ENCODE peak calls at places on chromosomes 1 and 21, in six cellular contexts. A is skeletal muscle cell; G is fibroblast of lung; V is stimulated activated CD4-positive, alpha-beta T cell treated with anti-CD3 and anti-CD28 coated beads, Interleukin-1b, Interleukin-23, amount 100 ng/mL, for 24 hours; U is left ventricle myocardium superior; Y is hepatic stellate cell. K is an unnamed sample.

GRCh38 chr1:54904476-54905048 is 17.6 kb upstream of the DHCR24 start:
- DNase-seq in A (peak), G (peak), V (no peak), U (no peak), Y (peak), K (no peak)

GRCh38 chr1:30191154-30191702 is 532.2 kb downstream of the MATN1 start:
- DNase-seq in A (peak), G (peak), V (no peak), U (no peak), Y (peak), K (no peak)

GRCh38 chr21:32705139-32705538 is 22.7 kb downstream of the SYNJ1 start:
- DNase-seq in A (no peak), G (no peak), V (no peak), U (no peak), Y (peak), K (no peak)

GRCh38 chr1:244713329-244713728 is 60.4 kb downstream of the DESI2 start:
- DNase-seq in A (no peak), G (no peak), V (no peak), U (no peak), Y (no peak), K (no peak)

GRCh38 chr1:12436817-12437599 is 181.0 kb downstream of the DHRS3 start:
- DNase-seq in A (no peak), G (peak), V (no peak), U (no peak), Y (no peak), K (no peak)

GRCh38 chr1:119338004-119338403 is 30.6 kb upstream of the HAO2 start:
- DNase-seq in A (no peak), G (no peak), V (no peak), U (no peak), Y (no peak), K (no peak)

GRCh38 chr1:95311006-95311405 is 77.0 kb downstream of the RWDD3 start:
- DNase-seq in A (no peak), G (no peak), V (no peak), U (no peak), Y (no peak), K (no peak)

GRCh38 chr1:196305216-196305615 is 303.0 kb downstream of the KCNT2 start:
- DNase-seq in A (no peak), G (no peak), V (no peak), U (no peak), Y (no peak), K (no peak)

GRCh38 chr1:169186106-169186505 is 79.6 kb downstream of the ATP1B1 start:
- DNase-seq in A (no peak), G (peak), V (no peak), U (no peak), Y (no peak), K (no peak)

GRCh38 chr1:227895828-227896685 is 51.7 kb downstream of the WNT9A start:
- DNase-seq in A (no peak), G (no peak), V (no peak), U (peak), Y (no peak), K (no peak)

GRCh38 chr21:31255846-31256395 is 88.1 kb downstream of the TIAM1 start:
- DNase-seq in A (peak), G (no peak), V (no peak), U (no peak), Y (no peak), K (no peak)

GRCh38 chr21:39611547-39612190 is 1.1 kb upstream of the B3GALT5 start:
- DNase-seq in A (no peak), G (no peak), V (no peak), U (no peak), Y (no peak), K (no peak)

GRCh38 chr1:16286122-16286521 is 49.1 kb upstream of the CPLANE2 start:
- DNase-seq in A (no peak), G (no peak), V (no peak), U (no peak), Y (no peak), K (no peak)

GRCh38 chr1:65166572-65167305 is 18.7 kb downstream of the AK4 start:
- DNase-seq in A (no peak), G (no peak), V (no peak), U (no peak), Y (no peak), K (no peak)

GRCh38 chr1:44730741-44731512 is at the start of gene RNU5D-1:
- DNase-seq in A (peak), G (peak), V (peak), U (peak), Y (peak), K (peak)

GRCh38 chr21:46376231-46376628 is 52.3 kb downstream of the PCNT start:
- DNase-seq in A (no peak), G (no peak), V (no peak), U (peak), Y (no peak), K (no peak)

GRCh38 chr1:20211511-20211931 is 25.2 kb upstream of the PLA2G2C start:
- DNase-seq in A (no peak), G (peak), V (no peak), U (no peak), Y (no peak), K (no peak)

GRCh38 chr1:23562138-23562819 is 3.0 kb upstream of the ID3 start:
- DNase-seq in A (peak), G (peak), V (no peak), U (peak), Y (peak), K (peak)

GRCh38 chr1:32241011-32241763 is 5.8 kb upstream of the FAM167B start:
- DNase-seq in A (no peak), G (peak), V (no peak), U (peak), Y (peak), K (peak)

GRCh38 chr1:247528812-247529474 is 7.3 kb downstream of the OR2C3 start:
- DNase-seq in A (no peak), G (no peak), V (no peak), U (no peak), Y (no peak), K (no peak)

K was measured in COR-L47.